ENCODE peak calls at places on chromosome 10, in eight cellular contexts. L, J, T, V, E, O, B and D are unnamed samples.

GRCh38 chr10:116263870-116264269 is 9.1 kb downstream of the GFRA1 start:
- DNase-seq in L (no peak), J (no peak), T (no peak), V (no peak), E (no peak), O (no peak), B (no peak), D (no peak)

GRCh38 chr10:123808286-123808685 is 83.3 kb downstream of the CPXM2 start:
- DNase-seq in L (no peak), J (no peak), T (no peak), V (no peak), E (no peak), O (no peak), B (no peak), D (no peak)

GRCh38 chr10:22228943-22229755 is 11.3 kb upstream of the EBLN1 start:
- DNase-seq in L (peak), J (peak), T (peak), V (peak), E (peak), O (peak), B (peak), D (peak)

GRCh38 chr10:89080660-89081059 is 90.1 kb downstream of the FAS start:
- DNase-seq in L (no peak), J (no peak), T (no peak), V (no peak), E (no peak), O (no peak), B (no peak), D (no peak)

GRCh38 chr10:61961278-61961677 is 59.8 kb downstream of the ARID5B start:
- DNase-seq in L (no peak), J (no peak), T (no peak), V (no peak), E (peak), O (no peak), B (no peak), D (peak)

GRCh38 chr10:86294346-86295265 is 72.0 kb downstream of the GRID1 start:
- DNase-seq in L (no peak), J (no peak), T (no peak), V (peak), E (no peak), O (no peak), B (no peak), D (no peak)

GRCh38 chr10:14532473-14533251 is 201.9 kb upstream of the FRMD4A start:
- DNase-seq in L (no peak), J (no peak), T (no peak), V (no peak), E (no peak), O (no peak), B (no peak), D (no peak)

GRCh38 chr10:58237014-58237830 is 30.5 kb downstream of the IPMK start:
- DNase-seq in L (peak), J (no peak), T (no peak), V (no peak), E (no peak), O (no peak), B (no peak), D (no peak)

GRCh38 chr10:5663692-5664427 is 2.5 kb downstream of the ASB13 start:
- DNase-seq in L (no peak), J (no peak), T (no peak), V (no peak), E (no peak), O (no peak), B (peak), D (no peak)

GRCh38 chr10:79981673-79982485 is 33.0 kb upstream of the SFTPD start:
- DNase-seq in L (peak), J (peak), T (no peak), V (peak), E (no peak), O (no peak), B (peak), D (peak)

GRCh38 chr10:77810446-77811335 is 115.9 kb downstream of the DLG5 start:
- DNase-seq in L (no peak), J (no peak), T (no peak), V (no peak), E (no peak), O (no peak), B (no peak), D (no peak)

GRCh38 chr10:107631876-107632275 is 467.4 kb upstream of the SORCS1 start:
- DNase-seq in L (no peak), J (no peak), T (no peak), V (no peak), E (no peak), O (no peak), B (no peak), D (no peak)

GRCh38 chr10:124701881-124702656 is 42.1 kb downstream of the FAM53B start:
- DNase-seq in L (no peak), J (peak), T (peak), V (no peak), E (no peak), O (no peak), B (no peak), D (no peak)

GRCh38 chr10:28179490-28180099 is 123.3 kb downstream of the MPP7 start:
- DNase-seq in L (peak), J (no peak), T (no peak), V (no peak), E (peak), O (no peak), B (peak), D (peak)

GRCh38 chr10:101525848-101526247 is 62.2 kb downstream of the POLL start:
- DNase-seq in L (no peak), J (no peak), T (no peak), V (no peak), E (no peak), O (no peak), B (no peak), D (no peak)

GRCh38 chr10:132701099-132701845 is 84.7 kb downstream of the NKX6-2 start:
- DNase-seq in L (no peak), J (peak), T (no peak), V (peak), E (no peak), O (no peak), B (no peak), D (no peak)

GRCh38 chr10:60846173-60846572 is 67.9 kb downstream of the CDK1 start:
- DNase-seq in L (peak), J (no peak), T (no peak), V (no peak), E (no peak), O (no peak), B (no peak), D (no peak)

GRCh38 chr10:118002581-118002980 is 44.2 kb downstream of the RAB11FIP2 start:
- DNase-seq in L (peak), J (no peak), T (no peak), V (no peak), E (no peak), O (no peak), B (no peak), D (no peak)

GRCh38 chr10:24385776-24386175 is 176.8 kb downstream of the KIAA1217 start:
- DNase-seq in L (no peak), J (no peak), T (no peak), V (no peak), E (no peak), O (no peak), B (no peak), D (no peak)

GRCh38 chr10:30433286-30433778 is 652 bp upstream of the MAP3K8 start:
- DNase-seq in L (no peak), J (peak), T (peak), V (peak), E (no peak), O (no peak), B (peak), D (no peak)

GRCh38 chr10:11881028-11881476 is 57.9 kb downstream of the PROSER2 start:
- DNase-seq in L (no peak), J (no peak), T (no peak), V (no peak), E (no peak), O (no peak), B (no peak), D (no peak)

GRCh38 chr10:103840747-103841085 is 14.7 kb downstream of the SH3PXD2A start:
- DNase-seq in L (no peak), J (no peak), T (no peak), V (no peak), E (no peak), O (no peak), B (no peak), D (no peak)

GRCh38 chr10:100978121-100978895 is 9.0 kb downstream of the MRPL43 start:
- DNase-seq in L (no peak), J (no peak), T (no peak), V (peak), E (no peak), O (no peak), B (no peak), D (no peak)

GRCh38 chr10:11159543-11160215 is 142.0 kb downstream of the CELF2 start:
- DNase-seq in L (no peak), J (peak), T (no peak), V (no peak), E (no peak), O (no peak), B (no peak), D (no peak)

GRCh38 chr10:28728396-28728795 is 51.1 kb downstream of the BAMBI start:
- DNase-seq in L (no peak), J (no peak), T (no peak), V (no peak), E (no peak), O (no peak), B (no peak), D (no peak)

GRCh38 chr10:73906524-73907447 is 4.1 kb upstream of the PLAU start:
- DNase-seq in L (peak), J (peak), T (no peak), V (peak), E (no peak), O (no peak), B (no peak), D (no peak)

GRCh38 chr10:92574545-92575377 is 868 bp upstream of the IDE start:
- DNase-seq in L (no peak), J (no peak), T (no peak), V (no peak), E (peak), O (no peak), B (peak), D (peak)

GRCh38 chr10:85642082-85642420 is 724.5 kb downstream of the GRID1 start:
- DNase-seq in L (peak), J (no peak), T (no peak), V (no peak), E (no peak), O (no peak), B (no peak), D (no peak)